ENCODE peak calls at places on chromosome 10, in ten cellular contexts. K is activated CD8-positive, alpha-beta memory T cell treated with anti-CD3 and anti-CD28 coated beads, Interleukin-2, amount 50 U/mL, for 4 hours; C is WERI-Rb-1; E is left kidney; Y is EL; P is activated T-helper 9 cell treated with anti-CD3 and anti-CD28 coated beads, Interleukin-2, amount 50 U/mL, for 16 hours; D is HFF-Myc; V is ELR; B is PC-3; T is ecto neural progenitor cell. A is an unnamed sample.

GRCh38 chr10:43417950-43418768 is 9.2 kb upstream of the HNRNPF start:
- DNase-seq in K (peak), C (no peak), E (peak), Y (no peak), P (no peak), D (no peak), V (no peak), B (no peak), T (no peak), A (peak)

GRCh38 chr10:33066558-33067236 is 108.7 kb upstream of the ITGB1 start:
- DNase-seq in K (no peak), C (no peak), E (peak), Y (peak), P (no peak), D (no peak), V (peak), B (peak), T (no peak), A (no peak)

GRCh38 chr10:73759512-73760115 is 15.4 kb downstream of the SEC24C start:
- DNase-seq in K (peak), C (peak), E (peak), Y (no peak), P (peak), D (no peak), V (no peak), B (peak), T (no peak), A (no peak)

GRCh38 chr10:97861351-97861750 is 11.7 kb downstream of the GOLGA7B start:
- DNase-seq in K (no peak), C (no peak), E (no peak), Y (peak), P (no peak), D (peak), V (peak), B (peak), T (no peak), A (no peak)

GRCh38 chr10:58518775-58519174 is 6.1 kb downstream of the BICC1 start:
- DNase-seq in K (no peak), C (no peak), E (peak), Y (peak), P (no peak), D (no peak), V (peak), B (peak), T (no peak), A (no peak)

GRCh38 chr10:9010093-9010492 is 955.6 kb downstream of the GATA3 start:
- DNase-seq in K (peak), C (no peak), E (no peak), Y (no peak), P (no peak), D (no peak), V (no peak), B (no peak), T (no peak), A (no peak)

GRCh38 chr10:97726636-97727178 is 10.2 kb upstream of the ZFYVE27 start:
- DNase-seq in K (no peak), C (no peak), E (peak), Y (peak), P (no peak), D (no peak), V (peak), B (peak), T (no peak), A (no peak)

GRCh38 chr10:3654496-3654895 is 130.5 kb downstream of the KLF6 start:
- DNase-seq in K (no peak), C (no peak), E (no peak), Y (peak), P (no peak), D (no peak), V (peak), B (peak), T (no peak), A (no peak)

GRCh38 chr10:72322280-72323058 is 32.2 kb downstream of the DNAJB12 start:
- DNase-seq in K (peak), C (no peak), E (no peak), Y (no peak), P (peak), D (no peak), V (peak), B (no peak), T (no peak), A (no peak)

GRCh38 chr10:48792687-48793096 is 108.0 kb downstream of the WDFY4 start:
- DNase-seq in K (no peak), C (no peak), E (no peak), Y (peak), P (no peak), D (peak), V (peak), B (peak), T (no peak), A (no peak)

GRCh38 chr10:125982256-125982948 is 86.0 kb downstream of the FANK1 start:
- DNase-seq in K (no peak), C (peak), E (peak), Y (peak), P (no peak), D (peak), V (peak), B (peak), T (peak), A (no peak)

GRCh38 chr10:58448121-58448935 is 63.1 kb downstream of the TFAM start:
- DNase-seq in K (no peak), C (no peak), E (no peak), Y (no peak), P (no peak), D (no peak), V (no peak), B (no peak), T (no peak), A (no peak)

GRCh38 chr10:44714451-44714850 is 196.7 kb upstream of the TMEM72 start:
- DNase-seq in K (no peak), C (no peak), E (no peak), Y (no peak), P (no peak), D (no peak), V (no peak), B (no peak), T (no peak), A (no peak)

GRCh38 chr10:124722812-124723783 is 21.1 kb downstream of the FAM53B start:
- DNase-seq in K (peak), C (no peak), E (no peak), Y (no peak), P (peak), D (no peak), V (no peak), B (no peak), T (no peak), A (no peak)

GRCh38 chr10:99967961-99968360 is 41.8 kb downstream of the DNMBP start:
- DNase-seq in K (no peak), C (no peak), E (no peak), Y (no peak), P (no peak), D (no peak), V (no peak), B (no peak), T (no peak), A (no peak)

GRCh38 chr10:132520147-132520811 is 17.3 kb upstream of the INPP5A start:
- DNase-seq in K (no peak), C (no peak), E (peak), Y (no peak), P (no peak), D (peak), V (no peak), B (no peak), T (no peak), A (no peak)

GRCh38 chr10:3500408-3500856 is 284.6 kb downstream of the KLF6 start:
- DNase-seq in K (no peak), C (no peak), E (peak), Y (peak), P (no peak), D (no peak), V (no peak), B (no peak), T (peak), A (no peak)

GRCh38 chr10:77925795-77926565 is 575 bp downstream of the DLG5 start:
- DNase-seq in K (peak), C (peak), E (peak), Y (peak), P (no peak), D (no peak), V (peak), B (peak), T (peak), A (no peak)

GRCh38 chr10:17200885-17201164 is 647 bp downstream of the TRDMT1 start:
- DNase-seq in K (peak), C (peak), E (no peak), Y (peak), P (no peak), D (no peak), V (peak), B (peak), T (no peak), A (no peak)

GRCh38 chr10:60662917-60663614 is 115.2 kb upstream of the CDK1 start:
- DNase-seq in K (no peak), C (no peak), E (no peak), Y (peak), P (no peak), D (no peak), V (peak), B (peak), T (no peak), A (no peak)

GRCh38 chr10:27072436-27073114 is 27.7 kb downstream of the ANKRD26 start:
- DNase-seq in K (no peak), C (no peak), E (no peak), Y (no peak), P (no peak), D (no peak), V (peak), B (no peak), T (peak), A (no peak)

GRCh38 chr10:43056568-43057011 is 20.3 kb upstream of the RET start:
- DNase-seq in K (peak), C (no peak), E (no peak), Y (no peak), P (no peak), D (no peak), V (no peak), B (no peak), T (no peak), A (no peak)

GRCh38 chr10:8628351-8628750 is 573.9 kb downstream of the GATA3 start:
- DNase-seq in K (no peak), C (no peak), E (no peak), Y (no peak), P (no peak), D (no peak), V (no peak), B (peak), T (no peak), A (no peak)

GRCh38 chr10:122051609-122052385 is 62.8 kb downstream of the TACC2 start:
- DNase-seq in K (no peak), C (peak), E (peak), Y (peak), P (no peak), D (peak), V (peak), B (peak), T (peak), A (no peak)

GRCh38 chr10:71090330-71090729 is 122.0 kb upstream of the UNC5B start:
- DNase-seq in K (no peak), C (peak), E (no peak), Y (no peak), P (no peak), D (no peak), V (no peak), B (no peak), T (no peak), A (no peak)

GRCh38 chr10:74738985-74739567 is 87.3 kb upstream of the KAT6B start:
- DNase-seq in K (no peak), C (no peak), E (peak), Y (no peak), P (no peak), D (no peak), V (peak), B (peak), T (no peak), A (no peak)

GRCh38 chr10:116868722-116869121 is 19.4 kb downstream of the ENO4 start:
- DNase-seq in K (no peak), C (no peak), E (no peak), Y (no peak), P (no peak), D (no peak), V (no peak), B (no peak), T (no peak), A (no peak)

GRCh38 chr10:79102056-79102874 is 33.5 kb downstream of the ZMIZ1 start:
- DNase-seq in K (no peak), C (peak), E (peak), Y (peak), P (no peak), D (no peak), V (no peak), B (peak), T (peak), A (peak)

GRCh38 chr10:126867567-126868365 is 37.5 kb upstream of the DOCK1 start:
- DNase-seq in K (no peak), C (no peak), E (no peak), Y (peak), P (no peak), D (peak), V (peak), B (peak), T (no peak), A (no peak)

GRCh38 chr10:15857001-15857608 is 3.2 kb downstream of the MINDY3 start:
- DNase-seq in K (no peak), C (no peak), E (no peak), Y (peak), P (no peak), D (no peak), V (no peak), B (peak), T (no peak), A (no peak)

GRCh38 chr10:89164080-89164479 is 43.0 kb downstream of the CH25H start:
- DNase-seq in K (no peak), C (no peak), E (no peak), Y (no peak), P (no peak), D (no peak), V (no peak), B (no peak), T (no peak), A (no peak)

GRCh38 chr10:62582804-62583208 is 208.6 kb downstream of the ZNF365 start:
- DNase-seq in K (no peak), C (no peak), E (peak), Y (peak), P (no peak), D (peak), V (peak), B (peak), T (no peak), A (no peak)

GRCh38 chr10:127922206-127922605 is 15.3 kb downstream of the PTPRE start:
- DNase-seq in K (no peak), C (no peak), E (no peak), Y (no peak), P (no peak), D (no peak), V (no peak), B (no peak), T (no peak), A (no peak)